ENCODE peak calls at places on chromosome 5, in nine cellular contexts. J is transverse colon, G is breast epithelium, Y is heart left ventricle, U is Peyer's patch, W is GM12891, O is H54, X is ovary, M is thyroid gland. L is an unnamed sample.

GRCh38 chr5:102036927-102037326 is 259.2 kb downstream of the SLCO4C1 start:
- DNase-seq in J (no peak), G (no peak), Y (no peak), U (no peak), W (no peak), O (no peak), X (no peak), M (peak), L (no peak)

GRCh38 chr5:110442856-110443255 is 283.6 kb downstream of the TMEM232 start:
- DNase-seq in J (no peak), G (no peak), Y (no peak), U (no peak), W (no peak), O (no peak), X (no peak), M (no peak), L (no peak)

GRCh38 chr5:174755103-174755502 is 30.7 kb downstream of the MSX2 start:
- DNase-seq in J (no peak), G (no peak), Y (no peak), U (no peak), W (no peak), O (no peak), X (no peak), M (no peak), L (peak)

GRCh38 chr5:1639757-1640156 is 116.0 kb upstream of the LPCAT1 start:
- DNase-seq in J (no peak), G (no peak), Y (no peak), U (no peak), W (no peak), O (no peak), X (no peak), M (no peak), L (no peak)

GRCh38 chr5:114782869-114783268 is 386.8 kb downstream of the TRIM36 start:
- DNase-seq in J (no peak), G (no peak), Y (peak), U (no peak), W (no peak), O (no peak), X (no peak), M (peak), L (no peak)

GRCh38 chr5:32163785-32164184 is 10.3 kb downstream of the GOLPH3 start:
- DNase-seq in J (no peak), G (no peak), Y (no peak), U (no peak), W (no peak), O (no peak), X (no peak), M (no peak), L (no peak)

GRCh38 chr5:69329905-69330489 is 2.6 kb downstream of the CCDC125 start:
- DNase-seq in J (no peak), G (no peak), Y (no peak), U (no peak), W (no peak), O (no peak), X (no peak), M (no peak), L (peak)

GRCh38 chr5:169742773-169743296 is 105.8 kb downstream of the DOCK2 start:
- DNase-seq in J (no peak), G (peak), Y (peak), U (no peak), W (no peak), O (no peak), X (peak), M (no peak), L (peak)

GRCh38 chr5:178431063-178431776 is 159.0 kb downstream of the COL23A1 start:
- DNase-seq in J (no peak), G (peak), Y (no peak), U (no peak), W (no peak), O (no peak), X (no peak), M (no peak), L (no peak)

GRCh38 chr5:96963267-96963666 is 27.4 kb downstream of the LNPEP start:
- DNase-seq in J (peak), G (no peak), Y (peak), U (no peak), W (no peak), O (peak), X (peak), M (peak), L (peak)

GRCh38 chr5:43120720-43121564 is at the start of gene ZNF131:
- DNase-seq in J (peak), G (peak), Y (peak), U (peak), W (peak), O (peak), X (peak), M (peak), L (peak)
- TF ChIP-seq POLR2A in J (peak), G (no peak), Y (no peak), U (peak), W (peak), O (peak), X (peak), M (peak), L (peak)

GRCh38 chr5:67215592-67216471 is 19.2 kb upstream of the CD180 start:
- DNase-seq in J (peak), G (peak), Y (peak), U (peak), W (peak), O (no peak), X (peak), M (peak), L (peak)
- TF ChIP-seq POLR2A in J (peak), G (no peak), Y (no peak), U (peak), W (no peak), O (no peak), X (no peak), M (peak), L (no peak)

DNA sequence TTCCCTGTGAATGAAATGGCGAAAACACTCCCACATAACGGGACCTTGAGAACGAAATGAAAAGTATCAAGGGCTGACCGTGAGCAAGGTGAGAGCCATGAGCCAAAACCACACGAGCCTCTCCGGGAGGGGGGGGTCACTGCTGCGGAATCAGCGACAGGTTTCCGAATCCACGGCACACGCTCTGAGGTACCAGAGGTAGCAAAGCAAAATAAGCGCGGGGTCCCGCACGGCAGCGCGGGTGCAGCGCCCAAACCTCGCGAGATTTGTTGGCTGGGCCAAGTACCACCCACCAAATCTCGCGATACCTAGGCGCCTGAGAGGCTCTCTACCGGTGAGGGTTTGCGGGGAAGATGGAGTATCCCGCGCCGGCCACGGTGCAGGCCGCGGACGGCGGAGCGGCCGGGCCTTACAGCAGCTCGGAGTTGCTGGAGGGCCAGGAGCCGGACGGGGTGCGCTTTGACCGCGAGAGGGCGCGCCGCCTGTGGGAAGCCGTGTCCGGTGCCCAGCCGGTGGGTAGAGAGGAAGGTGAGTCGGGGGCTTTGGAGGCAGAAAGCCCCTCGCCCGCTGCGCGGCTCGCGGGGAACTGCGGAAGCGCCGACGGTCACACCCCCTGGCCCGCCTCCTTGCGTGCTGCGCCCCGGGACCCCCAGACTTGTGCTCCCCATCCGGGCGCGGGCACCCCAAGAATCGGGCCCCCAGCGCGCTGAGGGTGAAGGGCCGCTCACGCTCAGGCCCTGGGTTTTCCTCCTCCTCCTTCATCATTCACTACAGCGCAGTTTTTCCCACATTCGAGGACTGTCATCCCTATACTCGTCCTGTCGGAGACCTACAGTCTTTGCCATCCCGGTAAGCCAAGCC is at the start of gene ZNF346:
- DNase-seq in J (peak), G (peak), Y (peak), U (peak), W (peak), O (peak), X (peak), M (peak), L (peak)
- TF ChIP-seq POLR2A in J (peak), G (no peak), Y (peak), U (peak), W (peak), O (peak), X (peak), M (no peak), L (peak)

DNA sequence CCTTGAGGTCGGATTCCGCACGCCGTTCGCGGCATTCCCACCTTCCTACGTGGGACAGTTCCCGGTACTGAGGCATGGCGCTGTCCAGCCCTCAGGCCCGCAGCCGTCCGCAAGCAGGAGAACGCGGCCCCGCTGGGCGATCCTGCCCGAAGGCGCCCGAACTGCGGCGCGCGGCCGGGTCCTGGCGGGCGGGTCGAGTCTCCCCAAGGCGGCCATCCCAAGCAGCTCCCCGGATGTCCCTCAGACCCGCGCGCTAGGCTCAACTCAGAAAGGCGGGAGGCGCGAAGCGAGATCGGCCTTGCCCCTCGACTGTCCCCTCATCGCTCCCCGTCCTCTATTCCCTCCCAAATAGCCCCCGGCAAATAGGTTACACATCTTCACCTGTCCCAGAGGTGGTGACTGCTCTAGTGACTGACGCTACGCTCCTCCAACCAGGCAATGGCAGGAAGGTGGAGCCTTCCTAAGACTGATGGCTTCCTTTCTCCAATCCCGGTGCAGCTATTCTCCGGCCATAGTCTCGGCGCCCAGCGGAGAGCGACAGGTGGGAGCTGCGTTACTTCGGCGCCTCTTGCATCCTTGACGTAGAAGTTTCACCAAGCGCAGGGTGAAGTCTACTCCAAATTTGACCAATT is 787 bp upstream of the ANKHD1 start:
- DNase-seq in J (peak), G (peak), Y (peak), U (peak), W (peak), O (peak), X (peak), M (peak), L (peak)
- TF ChIP-seq POLR2A in J (peak), G (no peak), Y (peak), U (peak), W (peak), O (peak), X (peak), M (no peak), L (no peak)

GRCh38 chr5:180095545-180095944 is 24.0 kb upstream of the RNF130 start:
- DNase-seq in J (no peak), G (no peak), Y (no peak), U (no peak), W (no peak), O (no peak), X (no peak), M (no peak), L (no peak)

GRCh38 chr5:180093241-180093640 is 21.7 kb upstream of the RNF130 start:
- DNase-seq in J (no peak), G (no peak), Y (no peak), U (no peak), W (no peak), O (no peak), X (no peak), M (no peak), L (no peak)

GRCh38 chr5:180090769-180091546 is 19.4 kb upstream of the RNF130 start:
- DNase-seq in J (peak), G (peak), Y (no peak), U (peak), W (no peak), O (no peak), X (no peak), M (peak), L (peak)

GRCh38 chr5:180096616-180097015 is 25.1 kb upstream of the RNF130 start:
- DNase-seq in J (no peak), G (no peak), Y (no peak), U (no peak), W (no peak), O (no peak), X (no peak), M (no peak), L (no peak)

GRCh38 chr5:180093651-180094382 is 22.3 kb upstream of the RNF130 start:
- DNase-seq in J (no peak), G (no peak), Y (peak), U (no peak), W (no peak), O (no peak), X (no peak), M (no peak), L (no peak)
- TF ChIP-seq POLR2A in J (no peak), G (no peak), Y (no peak), U (no peak), W (no peak), O (no peak), X (no peak), M (no peak), L (no peak)

DNA sequence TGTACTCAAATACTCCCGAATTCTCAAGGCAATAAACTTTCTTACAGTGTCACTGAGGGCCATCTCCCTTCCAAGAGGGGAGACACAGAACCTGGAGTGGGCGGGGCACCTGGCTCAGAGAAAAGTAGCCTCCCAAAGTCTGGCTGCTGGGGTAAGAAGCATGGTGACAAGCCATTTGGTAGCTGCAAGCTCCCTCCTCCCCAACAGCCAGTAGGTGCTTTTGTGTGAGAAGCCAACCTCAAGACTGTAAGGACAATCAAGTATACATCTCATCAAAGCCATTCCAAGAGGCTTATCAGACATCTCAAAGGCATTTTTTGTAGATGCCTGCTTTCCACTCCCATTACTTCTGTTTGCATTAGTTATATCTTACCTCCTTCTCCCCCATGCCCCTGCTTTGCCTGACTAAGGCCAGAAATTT is 1.4 kb downstream of the DAB2 start:
- DNase-seq in J (peak), G (no peak), Y (peak), U (no peak), W (no peak), O (no peak), X (no peak), M (peak), L (no peak)
- TF ChIP-seq POLR2A in J (no peak), G (no peak), Y (no peak), U (no peak), W (no peak), O (no peak), X (no peak), M (no peak), L (no peak)

GRCh38 chr5:134642931-134643530 is 5.6 kb upstream of the SEC24A start:
- DNase-seq in J (no peak), G (no peak), Y (no peak), U (no peak), W (no peak), O (no peak), X (no peak), M (no peak), L (no peak)

GRCh38 chr5:134647750-134648424 is 698 bp upstream of the SEC24A start:
- DNase-seq in J (peak), G (no peak), Y (no peak), U (no peak), W (no peak), O (no peak), X (no peak), M (no peak), L (peak)

GRCh38 chr5:134651531-134651930 is 2.9 kb downstream of the SEC24A start:
- DNase-seq in J (no peak), G (no peak), Y (no peak), U (no peak), W (no peak), O (no peak), X (no peak), M (no peak), L (peak)

GRCh38 chr5:134649163-134649916 is 755 bp downstream of the SEC24A start:
- DNase-seq in J (no peak), G (no peak), Y (no peak), U (no peak), W (no peak), O (no peak), X (peak), M (peak), L (peak)

GRCh38 chr5:134648425-134649162 is at the start of gene SEC24A:
- DNase-seq in J (peak), G (peak), Y (peak), U (peak), W (peak), O (peak), X (peak), M (peak), L (peak)
- TF ChIP-seq POLR2A in J (peak), G (no peak), Y (peak), U (peak), W (peak), O (peak), X (peak), M (no peak), L (peak)